ENCODE peak calls at places on chromosomes 5 and 9, in four cellular contexts. Q is dorsolateral prefrontal cortex, B is GM04504, M is RCC 7860. W is an unnamed sample.
A peak's percentile ranks its signal among the peaks of the same experiment; 100 is the strongest.

GRCh38 chr5:154795235-154795596 is 40.0 kb downstream of the LARP1 start:
- DNase-seq in Q (peak; percentile 7), B (no peak), M (no peak), W (no peak)

GRCh38 chr5:78610633-78611032 is 37.9 kb downstream of the LHFPL2 start:
- DNase-seq in Q (no peak), B (no peak), M (peak; percentile 48), W (no peak)

GRCh38 chr9:1978941-1979340 is 36.2 kb upstream of the SMARCA2 start:
- DNase-seq in Q (no peak), B (peak; percentile 79), M (no peak), W (no peak)

GRCh38 chr9:15353892-15354291 is 46.9 kb upstream of the TTC39B start:
- DNase-seq in Q (no peak), B (no peak), M (no peak), W (no peak)

GRCh38 chr5:13934125-13934524 is 10.4 kb downstream of the DNAH5 start:
- DNase-seq in Q (no peak), B (no peak), M (no peak), W (no peak)

GRCh38 chr9:108521063-108521462 is 334.7 kb downstream of the ACTL7B start:
- DNase-seq in Q (no peak), B (no peak), M (no peak), W (no peak)

GRCh38 chr5:96703384-96703910 is 41.3 kb downstream of the CAST start:
- DNase-seq in Q (no peak), B (no peak), M (no peak), W (no peak)

GRCh38 chr5:107955321-107955720 is 284.6 kb upstream of the EFNA5 start:
- DNase-seq in Q (no peak), B (no peak), M (no peak), W (no peak)

GRCh38 chr5:66869347-66869746 is 273.2 kb downstream of the MAST4 start:
- DNase-seq in Q (no peak), B (no peak), M (no peak), W (no peak)

GRCh38 chr9:22840641-22841040 is 394.0 kb downstream of the DMRTA1 start:
- DNase-seq in Q (no peak), B (no peak), M (no peak), W (no peak)

GRCh38 chr5:54719384-54720306 is 202.1 kb downstream of the SNX18 start:
- DNase-seq in Q (no peak), B (peak; percentile 70), M (peak; percentile 45), W (no peak)

GRCh38 chr9:94084314-94084713 is at the start of gene PTPDC1:
- DNase-seq in Q (peak; percentile 80), B (peak; percentile 57), M (peak; percentile 31), W (no peak)

GRCh38 chr5:93995126-93995621 is 253.8 kb upstream of the POU5F2 start:
- DNase-seq in Q (no peak), B (peak; percentile 65), M (no peak), W (no peak)

GRCh38 chr5:1405121-1405520 is 40.1 kb downstream of the SLC6A3 start:
- DNase-seq in Q (peak; percentile 24), B (no peak), M (no peak), W (no peak)

GRCh38 chr9:122113574-122113973 is 20.5 kb upstream of the TTLL11 start:
- DNase-seq in Q (no peak), B (no peak), M (no peak), W (no peak)

GRCh38 chr5:143418140-143418866 is 14.8 kb upstream of the NR3C1 start:
- DNase-seq in Q (no peak), B (no peak), M (no peak), W (no peak)

GRCh38 chr9:100087218-100087617 is 11.6 kb downstream of the ERP44 start:
- DNase-seq in Q (no peak), B (no peak), M (peak; percentile 63), W (peak; percentile 55)

GRCh38 chr9:33288828-33289483 is 1.4 kb upstream of the NFX1 start:
- DNase-seq in Q (no peak), B (no peak), M (no peak), W (no peak)

GRCh38 chr9:121498487-121499176 is 1.0 kb downstream of the GGTA1 start:
- DNase-seq in Q (no peak), B (no peak), M (no peak), W (peak; percentile 45)

GRCh38 chr9:33443047-33443446 is 4.3 kb downstream of the AQP3 start:
- DNase-seq in Q (no peak), B (no peak), M (no peak), W (no peak)

GRCh38 chr5:138032028-138032571 is 779 bp downstream of the FAM13B start:
- DNase-seq in Q (peak; percentile 65), B (no peak), M (peak; percentile 19), W (peak; percentile 93)

GRCh38 chr5:158431369-158432029 is 572.6 kb upstream of the CLINT1 start:
- DNase-seq in Q (no peak), B (no peak), M (no peak), W (no peak)

GRCh38 chr9:20512636-20513035 is 109.7 kb downstream of the MLLT3 start:
- DNase-seq in Q (no peak), B (no peak), M (no peak), W (no peak)

GRCh38 chr9:86667307-86667706 is 280.0 kb downstream of the GAS1 start:
- DNase-seq in Q (no peak), B (no peak), M (no peak), W (no peak)

GRCh38 chr5:107601076-107601475 is 69.7 kb downstream of the EFNA5 start:
- DNase-seq in Q (no peak), B (no peak), M (no peak), W (no peak)

GRCh38 chr5:112436139-112436538 is 17.1 kb upstream of the EPB41L4A start:
- DNase-seq in Q (no peak), B (no peak), M (no peak), W (no peak)